ENCODE peak calls at places on chromosome 12, in four cellular contexts. Z, L, G and I are unnamed samples.
A peak's percentile ranks its signal among the peaks of the same experiment; 100 is the strongest.

GRCh38 chr12:22173154-22173553 is 127.1 kb downstream of the CMAS start:
- DNase-seq in Z (no peak), L (no peak), G (no peak), I (no peak)

GRCh38 chr12:15584366-15585041 is 204.7 kb downstream of the EPS8 start:
- DNase-seq in Z (peak; percentile 58), L (no peak), G (peak; percentile 91), I (peak; percentile 89)

GRCh38 chr12:77120156-77120555 is 54.8 kb upstream of the E2F7 start:
- DNase-seq in Z (peak; percentile 92), L (no peak), G (peak; percentile 34), I (peak; percentile 83)

GRCh38 chr12:113327000-113327399 is 7.9 kb downstream of the SLC8B1 start:
- DNase-seq in Z (no peak), L (no peak), G (peak; percentile 33), I (no peak)

GRCh38 chr12:70052931-70053497 is 190.2 kb upstream of the CNOT2 start:
- DNase-seq in Z (peak; percentile 62), L (no peak), G (peak; percentile 92), I (peak; percentile 69)

GRCh38 chr12:112004041-112004440 is 8.9 kb downstream of the TMEM116 start:
- DNase-seq in Z (no peak), L (no peak), G (no peak), I (no peak)

GRCh38 chr12:14289596-14289995 is 75.9 kb upstream of the ATF7IP start:
- DNase-seq in Z (peak; percentile 26), L (no peak), G (no peak), I (no peak)

GRCh38 chr12:52277486-52278245 is 3.2 kb downstream of the KRT86 start:
- DNase-seq in Z (no peak), L (no peak), G (no peak), I (no peak)

GRCh38 chr12:41604830-41605229 is 416.7 kb downstream of the PDZRN4 start:
- DNase-seq in Z (peak; percentile 47), L (no peak), G (no peak), I (no peak)

GRCh38 chr12:51392556-51393237 is 1.5 kb upstream of the GALNT6 start:
- DNase-seq in Z (no peak), L (no peak), G (no peak), I (peak; percentile 52)

GRCh38 chr12:112788205-112788604 is 3.3 kb upstream of the RPH3A start:
- DNase-seq in Z (no peak), L (no peak), G (no peak), I (no peak)

GRCh38 chr12:57992001-57992400 is 50.6 kb downstream of the ATP23 start:
- DNase-seq in Z (no peak), L (no peak), G (no peak), I (no peak)